ENCODE peak calls at places on chromosomes 12 and 14, in five cellular contexts. I is stimulated activated CD4-positive, alpha-beta T cell treated with anti-CD3 and anti-CD28 coated beads, TNF-alpha, amount 100 ng/mL, for 4 hours; X is activated gamma-delta T cell treated with Interleukin-2 at 50 U/mL for 16 hours; Y is CD4-positive, alpha-beta T cell; K is aorta. R is an unnamed sample.

GRCh38 chr12:86565038-86565437 is 308.8 kb upstream of the MGAT4C start:
- DNase-seq in I (no peak), Y (no peak), X (no peak), K (no peak), R (no peak)

GRCh38 chr12:27207626-27208413 is 36.3 kb upstream of the STK38L start:
- DNase-seq in X (no peak), I (no peak), Y (no peak), K (no peak), R (no peak)

GRCh38 chr12:110744697-110745264 is 2.1 kb upstream of the PPP1CC start:
- DNase-seq in I (no peak), X (no peak), K (no peak), Y (no peak), R (peak)

GRCh38 chr14:53055003-53055402 is 98.1 kb downstream of the DDHD1 start:
- DNase-seq in I (no peak), K (no peak), X (no peak), Y (no peak), R (no peak)

GRCh38 chr12:104291867-104292524 is 11.5 kb upstream of the EID3 start:
- DNase-seq in X (no peak), I (no peak), Y (no peak), K (no peak), R (no peak)

GRCh38 chr12:3964404-3964803 is 91.2 kb upstream of the PARP11 start:
- DNase-seq in X (no peak), I (no peak), Y (no peak), K (no peak), R (no peak)

GRCh38 chr12:125633686-125634085 is 568.5 kb downstream of the AACS start:
- DNase-seq in I (no peak), K (no peak), Y (no peak), X (no peak), R (peak)

GRCh38 chr12:4705824-4706223 is 14.4 kb upstream of the GALNT8 start:
- DNase-seq in I (no peak), Y (no peak), X (no peak), K (no peak), R (no peak)